ENCODE peak calls at places on chromosome 17, in four cellular contexts. I is mesenchymal stem cell, P is H1, M is IMR-90. Y is an unnamed sample. For H3K79me1, the result is how much of the 10 kb centered on the place peaks cover.

GRCh38 chr17:82720204-82720603 is 3.7 kb downstream of the FN3KRP start:
- DNase-seq in I (no peak), P (no peak), M (no peak), Y (no peak)

GRCh38 chr17:5769936-5770335 is 185.6 kb upstream of the NLRP1 start:
- DNase-seq in I (no peak), P (no peak), M (no peak), Y (peak)

GRCh38 chr17:82272495-82273326 is 789 bp downstream of the CSNK1D start:
- DNase-seq in I (no peak), P (no peak), M (no peak), Y (peak)

GRCh38 chr17:15269690-15270089 is 4.6 kb upstream of the PMP22 start:
- DNase-seq in I (no peak), P (no peak), M (no peak), Y (no peak)

GRCh38 chr17:72531729-72532128 is 410.9 kb downstream of the SOX9 start:
- DNase-seq in I (no peak), P (no peak), M (no peak), Y (no peak)

GRCh38 chr17:5793899-5794298 is 209.6 kb upstream of the NLRP1 start:
- DNase-seq in I (no peak), P (no peak), M (no peak), Y (peak)

GRCh38 chr17:12256380-12256995 is 235.8 kb downstream of the MAP2K4 start:
- DNase-seq in I (peak), P (no peak), M (peak), Y (no peak)

GRCh38 chr17:55023626-55024025 is 55.1 kb downstream of the STXBP4 start:
- DNase-seq in I (no peak), P (no peak), M (peak), Y (no peak)

GRCh38 chr17:46851029-46851741 is at the start of gene WNT9B:
- DNase-seq in I (no peak), P (peak), M (no peak), Y (peak)

GRCh38 chr17:29012535-29012934 is 6.7 kb upstream of the SEZ6 start:
- DNase-seq in I (peak), P (no peak), M (no peak), Y (no peak)

GRCh38 chr17:8173056-8173870 is 2.9 kb downstream of the TMEM107 start:
- DNase-seq in I (peak), P (no peak), M (peak), Y (peak)

GRCh38 chr17:62678214-62678919 is 50.9 kb downstream of the MRC2 start:
- DNase-seq in I (no peak), P (no peak), M (no peak), Y (no peak)

GRCh38 chr17:43028221-43028861 is 3.3 kb downstream of the RND2 start:
- DNase-seq in I (no peak), P (no peak), M (no peak), Y (no peak)

GRCh38 chr17:60142872-60143499 is 6.8 kb upstream of the CA4 start:
- DNase-seq in I (peak), P (peak), M (peak), Y (peak)

GRCh38 chr17:39462644-39463375 is 1.5 kb downstream of the CDK12 start:
- DNase-seq in I (peak), P (peak), M (peak), Y (no peak)

GRCh38 chr17:48510761-48511604 is 19.8 kb downstream of the HOXB1 start:
- DNase-seq in I (no peak), P (no peak), M (peak), Y (no peak)

GRCh38 chr17:57442914-57443571 is 186.7 kb downstream of the MSI2 start:
- DNase-seq in I (peak), P (no peak), M (no peak), Y (no peak)
- H3K79me1 ChIP-seq in I (half or more), P (under half), M (under half), Y (under half)

GRCh38 chr17:3690094-3690715 is 5.8 kb downstream of the P2RX5 start:
- DNase-seq in I (no peak), P (peak), M (no peak), Y (no peak)
- H3K18ac ChIP-seq in I (no peak), P (no peak), M (no peak), Y (no peak)

GRCh38 chr17:76695059-76695892 is 15.5 kb downstream of the MXRA7 start:
- DNase-seq in I (no peak), P (no peak), M (no peak), Y (no peak)
- H2AK5ac ChIP-seq in I (no peak), P (no peak), M (peak), Y (no peak)

GRCh38 chr17:49707246-49707607 is 537 bp downstream of the SLC35B1 start:
- DNase-seq in I (peak), P (no peak), M (no peak), Y (no peak)

GRCh38 chr17:49708515-49709161 is 874 bp upstream of the SLC35B1 start:
- DNase-seq in I (no peak), P (peak), M (no peak), Y (peak)

GRCh38 chr17:49707608-49708514 is at the start of gene SLC35B1:
- DNase-seq in I (peak), P (peak), M (peak), Y (peak)

GRCh38 chr17:49703557-49704277 is 4.0 kb downstream of the SLC35B1 start:
- DNase-seq in I (peak), P (no peak), M (peak), Y (peak)

GRCh38 chr17:49705254-49705653 is 2.5 kb downstream of the SLC35B1 start:
- DNase-seq in I (no peak), P (no peak), M (no peak), Y (no peak)
- H3K79me1 ChIP-seq in I (under half), P (under half), M (under half), Y (under half)

GRCh38 chr17:65181237-65182061 is 44.3 kb downstream of the RGS9 start:
- DNase-seq in I (no peak), P (no peak), M (no peak), Y (no peak)
- H3K18ac ChIP-seq in I (no peak), P (no peak), M (no peak), Y (no peak)

GRCh38 chr17:77140166-77140877 is 447 bp upstream of the SEC14L1 start:
- DNase-seq in I (peak), P (peak), M (peak), Y (peak)
- H2AK5ac ChIP-seq in I (peak), P (no peak), M (peak), Y (no peak)

DNA sequence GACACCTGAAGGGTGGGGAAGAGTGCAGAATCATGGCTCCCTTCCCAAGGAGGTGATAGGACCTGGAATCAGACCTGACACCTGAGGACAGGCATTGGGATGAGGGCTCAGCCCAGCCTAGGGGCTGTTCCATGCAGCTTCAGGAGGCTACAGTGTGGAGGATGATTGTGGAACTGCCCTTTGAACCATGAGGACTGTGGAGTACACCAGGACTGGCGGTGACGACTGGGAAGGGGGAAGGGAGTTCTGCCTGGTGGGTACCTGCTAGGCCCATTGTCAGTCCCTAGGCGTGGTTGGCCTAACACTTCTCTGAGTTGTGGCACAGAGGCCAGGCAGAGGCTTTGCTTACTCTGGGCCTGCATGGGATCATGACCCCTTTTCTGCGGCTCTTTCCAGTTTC is 76.1 kb downstream of the MPRIP start:
- DNase-seq in I (no peak), P (no peak), M (no peak), Y (no peak)
- H3K79me1 ChIP-seq in I (under half), P (under half), M (half or more), Y (under half)

GRCh38 chr17:37507108-37507507 is 17.4 kb downstream of the DUSP14 start:
- DNase-seq in I (no peak), P (no peak), M (no peak), Y (no peak)
- H3K18ac ChIP-seq in I (no peak), P (no peak), M (no peak), Y (no peak)

GRCh38 chr17:77205396-77206124 is 64.8 kb downstream of the SEC14L1 start:
- DNase-seq in I (peak), P (no peak), M (no peak), Y (no peak)
- H2AK5ac ChIP-seq in I (no peak), P (no peak), M (no peak), Y (no peak)

DNA sequence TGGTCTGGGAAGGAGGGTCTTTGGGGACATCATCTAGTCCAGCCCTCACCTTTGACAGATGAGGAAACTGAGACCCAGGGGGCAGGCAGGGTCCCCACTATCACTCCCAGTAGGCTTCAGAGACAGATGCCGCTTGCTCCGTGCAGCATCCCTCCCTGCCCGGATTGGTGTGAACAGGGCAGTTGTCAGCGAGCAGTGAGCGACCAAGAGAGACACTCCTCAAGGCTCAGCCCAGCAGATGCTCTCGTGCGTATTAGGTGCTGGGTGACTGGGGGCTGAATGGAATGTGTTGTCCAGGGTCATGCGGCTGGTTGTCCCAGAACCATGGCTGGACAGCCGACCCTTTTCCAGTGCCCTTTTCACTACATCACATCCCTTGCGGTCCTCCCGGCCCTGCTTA is 49.0 kb downstream of the MPRIP start:
- DNase-seq in I (no peak), P (no peak), M (no peak), Y (no peak)
- H3K79me1 ChIP-seq in I (half or more), P (under half), M (half or more), Y (under half)

Y was measured in H9.